ENCODE peak calls at places on chromosome 22, in ten cellular contexts. N is left ventricle myocardium inferior; J is hippocampal formation; Q is activated CD8-positive, alpha-beta memory T cell treated with anti-CD3 and anti-CD28 coated beads for 24 hours; Y is GM03348; E is C1 segment of cervical spinal cord; D is hepatic stellate cell; P is activated T-helper 1 cell treated with Interleukin-2 at 50 U/mL for 16 hours; H is HuH-7; U is astrocyte of the cerebellum. O is an unnamed sample.

GRCh38 chr22:30855677-30856518 is 112.7 kb downstream of the MORC2 start:
- DNase-seq in P (no peak), J (no peak), Q (peak), Y (no peak), N (no peak), H (peak), E (no peak), U (no peak), D (no peak), O (peak)

GRCh38 chr22:21009638-21010425 is 5.1 kb upstream of the P2RX6 start:
- DNase-seq in E (no peak), J (no peak), H (no peak), N (no peak), Y (peak), P (no peak), Q (no peak), D (peak), U (peak), O (no peak)

GRCh38 chr22:45317551-45318167 is 7.9 kb downstream of the FAM118A start:
- DNase-seq in P (no peak), J (no peak), D (no peak), N (peak), Q (no peak), Y (no peak), E (peak), H (peak), U (no peak), O (peak)

GRCh38 chr22:42316988-42317387 is 46.5 kb upstream of the TCF20 start:
- DNase-seq in U (peak), N (peak), P (peak), Q (peak), H (no peak), D (no peak), J (no peak), Y (peak), E (no peak), O (peak)

GRCh38 chr22:46965552-46966494 is 203.4 kb downstream of the TBC1D22A start:
- DNase-seq in Y (no peak), P (no peak), U (no peak), Q (no peak), N (no peak), H (no peak), E (no peak), D (no peak), J (no peak), O (no peak)

GRCh38 chr22:38921801-38922200 is 35.6 kb upstream of the APOBEC3A start:
- DNase-seq in D (no peak), U (no peak), E (no peak), N (no peak), Y (no peak), J (no peak), H (peak), P (no peak), Q (no peak), O (no peak)

GRCh38 chr22:19723990-19724827 is 870 bp downstream of the GP1BB start:
- DNase-seq in E (no peak), Q (no peak), U (no peak), N (no peak), H (peak), P (no peak), D (no peak), Y (no peak), J (no peak), O (no peak)

GRCh38 chr22:29219881-29220670 is 14.4 kb downstream of the EMID1 start:
- DNase-seq in P (no peak), U (no peak), E (no peak), Q (no peak), H (peak), Y (no peak), N (no peak), J (no peak), D (no peak), O (no peak)

GRCh38 chr22:50444663-50445062 is 30.2 kb downstream of the SBF1 start:
- DNase-seq in N (no peak), U (peak), Q (no peak), E (no peak), P (no peak), D (peak), H (no peak), Y (peak), J (no peak), O (peak)

GRCh38 chr22:22166941-22167713 is 77.5 kb upstream of the VPREB1 start:
- DNase-seq in Q (no peak), J (no peak), N (no peak), E (no peak), P (no peak), D (no peak), Y (no peak), H (no peak), U (no peak), O (no peak)

GRCh38 chr22:37320726-37321286 is 38.5 kb downstream of the CYTH4 start:
- DNase-seq in U (no peak), Y (no peak), N (no peak), E (no peak), Q (no peak), H (no peak), P (no peak), D (no peak), J (no peak), O (no peak)

GRCh38 chr22:44154431-44154942 is 26.2 kb upstream of the PARVG start:
- DNase-seq in U (peak), D (no peak), H (no peak), Y (no peak), E (no peak), J (no peak), P (no peak), N (no peak), Q (no peak), O (no peak)

GRCh38 chr22:33053323-33053722 is 4.9 kb downstream of the SYN3 start:
- DNase-seq in U (no peak), J (no peak), P (no peak), E (no peak), Y (no peak), D (no peak), H (no peak), N (no peak), Q (no peak), O (no peak)

GRCh38 chr22:44221710-44222475 is 41.2 kb downstream of the PARVG start:
- DNase-seq in N (no peak), P (no peak), Y (no peak), Q (no peak), D (no peak), E (no peak), H (no peak), U (no peak), J (no peak), O (no peak)

GRCh38 chr22:43829904-43830851 is 18.1 kb upstream of the EFCAB6 start:
- DNase-seq in H (no peak), Y (peak), P (no peak), Q (no peak), J (no peak), E (no peak), D (no peak), N (peak), U (peak), O (peak)

GRCh38 chr22:25012743-25013142 is 60.2 kb downstream of the KIAA1671 start:
- DNase-seq in N (no peak), H (no peak), P (no peak), U (no peak), Q (no peak), D (no peak), Y (no peak), E (no peak), J (no peak), O (no peak)

GRCh38 chr22:24185001-24185500 is 3.8 kb downstream of the SUSD2 start:
- DNase-seq in N (peak), U (no peak), D (no peak), Y (no peak), J (no peak), E (no peak), P (no peak), H (no peak), Q (no peak), O (no peak)

GRCh38 chr22:40289991-40290459 is 56.3 kb upstream of the ADSL start:
- DNase-seq in Q (peak), H (no peak), U (no peak), J (no peak), Y (no peak), E (no peak), N (no peak), D (no peak), P (peak), O (no peak)

GRCh38 chr22:50408311-50408710 is 65.2 kb downstream of the PPP6R2 start:
- DNase-seq in E (no peak), Q (no peak), Y (no peak), U (no peak), P (no peak), D (no peak), J (no peak), N (no peak), H (no peak), O (no peak)